ENCODE peak calls at places on chromosome 5, in seven cellular contexts. X, E, L, O, P, N and M are unnamed samples.

GRCh38 chr5:176726746-176727527 is 79.7 kb downstream of the TSPAN17 start:
- DNase-seq in L (no peak), E (no peak), P (no peak), X (no peak), O (no peak), N (no peak), M (no peak)

GRCh38 chr5:169701910-169702451 is 64.9 kb downstream of the DOCK2 start:
- DNase-seq in E (peak), O (no peak), P (no peak), N (no peak), L (no peak), X (no peak), M (no peak)

GRCh38 chr5:135249658-135250057 is 149.4 kb downstream of the MACROH2A1 start:
- DNase-seq in N (peak), O (no peak), P (no peak), X (no peak), L (no peak), E (no peak), M (no peak)

GRCh38 chr5:45696206-45696836 is at the start of gene HCN1:
- DNase-seq in X (peak), O (peak), E (peak), P (peak), L (no peak), N (peak), M (peak)

GRCh38 chr5:3119435-3119834 is 368.0 kb upstream of the IRX2 start:
- DNase-seq in O (no peak), N (no peak), X (no peak), E (no peak), P (no peak), L (no peak), M (no peak)

GRCh38 chr5:85741972-85742371 is 875.8 kb upstream of the COX7C start:
- DNase-seq in X (no peak), P (no peak), O (no peak), L (no peak), E (no peak), N (no peak), M (no peak)

GRCh38 chr5:134124289-134125194 is 10.1 kb downstream of the TCF7 start:
- DNase-seq in X (no peak), L (no peak), P (no peak), O (no peak), N (no peak), E (peak), M (no peak)

GRCh38 chr5:138981606-138982005 is 106.5 kb upstream of the LRRTM2 start:
- DNase-seq in O (no peak), E (no peak), N (no peak), P (no peak), X (no peak), L (no peak), M (no peak)

GRCh38 chr5:74631088-74631960 is 9.2 kb downstream of the ENC1 start:
- DNase-seq in E (peak), X (no peak), L (peak), P (no peak), O (no peak), N (no peak), M (no peak)

GRCh38 chr5:105630803-105631202 is 2039.9 kb downstream of the EFNA5 start:
- DNase-seq in N (no peak), P (no peak), L (no peak), O (no peak), E (no peak), X (no peak), M (no peak)

GRCh38 chr5:155004138-155004744 is 9.3 kb upstream of the KIF4B start:
- DNase-seq in E (no peak), P (no peak), N (peak), L (no peak), X (no peak), O (no peak), M (no peak)

GRCh38 chr5:113122053-113122452 is 145.5 kb downstream of the DCP2 start:
- DNase-seq in O (no peak), P (peak), X (no peak), L (peak), E (peak), N (no peak), M (peak)

GRCh38 chr5:37580106-37580505 is 201.0 kb downstream of the WDR70 start:
- DNase-seq in L (no peak), O (no peak), N (no peak), P (no peak), X (no peak), E (no peak), M (no peak)

GRCh38 chr5:74919487-74919886 is 53.3 kb upstream of the FAM169A start:
- DNase-seq in N (no peak), L (peak), X (no peak), O (no peak), E (peak), P (no peak), M (no peak)

GRCh38 chr5:164504141-164504772 is 998.8 kb downstream of the MAT2B start:
- DNase-seq in O (no peak), L (peak), P (no peak), N (peak), E (peak), X (no peak), M (no peak)

GRCh38 chr5:129904667-129905466 is 602 bp downstream of the CHSY3 start:
- DNase-seq in L (no peak), P (peak), X (peak), E (no peak), O (peak), N (no peak), M (peak)

GRCh38 chr5:56516936-56517521 is 283.9 kb upstream of the ANKRD55 start:
- DNase-seq in X (no peak), O (no peak), L (no peak), P (no peak), N (peak), E (peak), M (no peak)

GRCh38 chr5:337565-338130 is 16.1 kb downstream of the AHRR start:
- DNase-seq in X (no peak), O (no peak), E (peak), L (no peak), P (no peak), N (no peak), M (no peak)
- TF ChIP-seq CTCF in X (peak), O (no peak), E (peak), L (peak), P (peak), N (no peak), M (no peak)

GRCh38 chr5:151245820-151246219 is 7.2 kb upstream of the GM2A start:
- DNase-seq in N (no peak), O (no peak), P (no peak), E (no peak), X (no peak), L (no peak), M (no peak)
- H3K27ac ChIP-seq in N (no peak), O (no peak), P (no peak), E (no peak), X (no peak), L (no peak), M (no peak)

GRCh38 chr5:35454011-35454525 is 163.6 kb upstream of the SPEF2 start:
- DNase-seq in L (no peak), O (no peak), N (no peak), E (no peak), P (no peak), X (no peak), M (no peak)
- TF ChIP-seq CTCF in L (no peak), O (no peak), N (no peak), E (no peak), P (no peak), X (no peak), M (no peak)

GRCh38 chr5:99025298-99026045 is 96.7 kb upstream of the CHD1 start:
- DNase-seq in X (no peak), O (peak), P (no peak), N (peak), E (no peak), L (no peak), M (no peak)
- H3K27ac ChIP-seq in X (peak), O (peak), P (no peak), N (peak), E (no peak), L (no peak), M (no peak)

GRCh38 chr5:126777257-126777973 is 479 bp downstream of the LMNB1 start:
- DNase-seq in O (peak), N (peak), E (peak), P (peak), L (peak), X (peak), M (peak)
- TF ChIP-seq CTCF in O (no peak), N (no peak), E (no peak), P (peak), L (no peak), X (peak), M (no peak)